ENCODE peak calls at places on chromosomes 7 and 10, in four cellular contexts. W is SK-N-SH, N is K562, Y is HepG2. I is an unnamed sample.

GRCh38 chr7:105126436-105126975 is 112.5 kb downstream of the KMT2E start:
- DNase-seq in N (no peak), Y (no peak), W (peak), I (no peak)

GRCh38 chr7:127504715-127505114 is 80.7 kb downstream of the GCC1 start:
- DNase-seq in Y (peak), N (peak), W (peak), I (no peak)

GRCh38 chr7:113831509-113831908 is 87.3 kb downstream of the PPP1R3A start:
- DNase-seq in W (no peak), Y (no peak), N (no peak), I (no peak)

GRCh38 chr10:82883588-82883987 is 1008.6 kb downstream of the NRG3 start:
- DNase-seq in Y (no peak), W (no peak), N (no peak), I (no peak)

GRCh38 chr7:132191418-132191817 is 384.9 kb downstream of the PLXNA4 start:
- DNase-seq in N (no peak), Y (no peak), W (no peak), I (no peak)

GRCh38 chr7:93119191-93119905 is 1.6 kb upstream of the SAMD9 start:
- DNase-seq in N (no peak), W (no peak), Y (no peak), I (no peak)

GRCh38 chr10:101745074-101745690 is 30.7 kb downstream of the FGF8 start:
- DNase-seq in W (no peak), N (no peak), Y (no peak), I (no peak)

GRCh38 chr7:39908141-39908540 is 41.9 kb upstream of the CDK13 start:
- DNase-seq in W (no peak), N (no peak), Y (no peak), I (no peak)

GRCh38 chr10:133129151-133129853 is 30.7 kb upstream of the KNDC1 start:
- DNase-seq in Y (no peak), N (no peak), W (peak), I (no peak)

GRCh38 chr7:90209776-90210175 is 1.8 kb upstream of the STEAP2 start:
- DNase-seq in W (no peak), N (no peak), Y (no peak), I (no peak)

GRCh38 chr10:46247808-46248569 is 38.8 kb upstream of the ANTXRL start:
- DNase-seq in N (peak), W (peak), Y (no peak), I (no peak)

GRCh38 chr7:143214789-143215679 is 6.8 kb upstream of the TAS2R40 start:
- DNase-seq in Y (peak), W (peak), N (peak), I (peak)

GRCh38 chr7:44973610-44974401 is 5.0 kb downstream of the MYO1G start:
- DNase-seq in N (peak), Y (peak), W (peak), I (no peak)

GRCh38 chr7:132117181-132117580 is 459.1 kb downstream of the PLXNA4 start:
- DNase-seq in Y (no peak), W (peak), N (peak), I (no peak)

GRCh38 chr10:70775679-70776454 is 9.3 kb downstream of the TBATA start:
- DNase-seq in N (no peak), Y (no peak), W (peak), I (no peak)

GRCh38 chr10:89389254-89389653 is 3.2 kb upstream of the IFIT1 start:
- DNase-seq in W (peak), Y (peak), N (no peak), I (no peak)

GRCh38 chr7:85186521-85187241 is at the start of gene SEMA3D:
- DNase-seq in Y (peak), W (peak), N (no peak), I (no peak)

GRCh38 chr10:132282667-132283603 is 24.8 kb downstream of the STK32C start:
- DNase-seq in Y (no peak), W (peak), N (no peak), I (no peak)

GRCh38 chr7:137109966-137110930 is 233.3 kb downstream of the PTN start:
- DNase-seq in W (peak), N (no peak), Y (no peak), I (no peak)

GRCh38 chr10:99676895-99677294 is 17.6 kb downstream of the ENTPD7 start:
- DNase-seq in Y (no peak), W (no peak), N (no peak), I (no peak)

GRCh38 chr10:99673492-99673891 is 14.2 kb downstream of the ENTPD7 start:
- DNase-seq in Y (peak), N (no peak), W (no peak), I (no peak)

GRCh38 chr10:99674762-99675161 is 15.5 kb downstream of the ENTPD7 start:
- DNase-seq in W (no peak), Y (no peak), N (no peak), I (no peak)

GRCh38 chr10:99678921-99679320 is 19.6 kb downstream of the ENTPD7 start:
- DNase-seq in Y (no peak), W (no peak), N (no peak), I (no peak)

GRCh38 chr10:99676435-99676834 is 17.1 kb downstream of the ENTPD7 start:
- DNase-seq in W (no peak), N (no peak), Y (no peak), I (no peak)
- TF ChIP-seq NFIC in W (peak), N (no peak), Y (no peak), I (no peak)

GRCh38 chr7:101109368-101109767 is 17.5 kb upstream of the SERPINE1 start:
- DNase-seq in N (no peak), W (no peak), Y (no peak), I (no peak)

GRCh38 chr7:101111261-101111660 is 15.6 kb upstream of the SERPINE1 start:
- DNase-seq in W (no peak), Y (no peak), N (no peak), I (no peak)

GRCh38 chr7:101108330-101108857 is 18.5 kb upstream of the SERPINE1 start:
- DNase-seq in Y (peak), N (no peak), W (no peak), I (peak)

GRCh38 chr7:101106387-101106786 is 20.5 kb upstream of the SERPINE1 start:
- DNase-seq in N (no peak), Y (no peak), W (no peak), I (no peak)

GRCh38 chr7:101108961-101109360 is 17.9 kb upstream of the SERPINE1 start:
- DNase-seq in W (peak), N (no peak), Y (no peak), I (no peak)
- TF ChIP-seq NFIC in W (no peak), N (no peak), Y (no peak), I (no peak)

DNA sequence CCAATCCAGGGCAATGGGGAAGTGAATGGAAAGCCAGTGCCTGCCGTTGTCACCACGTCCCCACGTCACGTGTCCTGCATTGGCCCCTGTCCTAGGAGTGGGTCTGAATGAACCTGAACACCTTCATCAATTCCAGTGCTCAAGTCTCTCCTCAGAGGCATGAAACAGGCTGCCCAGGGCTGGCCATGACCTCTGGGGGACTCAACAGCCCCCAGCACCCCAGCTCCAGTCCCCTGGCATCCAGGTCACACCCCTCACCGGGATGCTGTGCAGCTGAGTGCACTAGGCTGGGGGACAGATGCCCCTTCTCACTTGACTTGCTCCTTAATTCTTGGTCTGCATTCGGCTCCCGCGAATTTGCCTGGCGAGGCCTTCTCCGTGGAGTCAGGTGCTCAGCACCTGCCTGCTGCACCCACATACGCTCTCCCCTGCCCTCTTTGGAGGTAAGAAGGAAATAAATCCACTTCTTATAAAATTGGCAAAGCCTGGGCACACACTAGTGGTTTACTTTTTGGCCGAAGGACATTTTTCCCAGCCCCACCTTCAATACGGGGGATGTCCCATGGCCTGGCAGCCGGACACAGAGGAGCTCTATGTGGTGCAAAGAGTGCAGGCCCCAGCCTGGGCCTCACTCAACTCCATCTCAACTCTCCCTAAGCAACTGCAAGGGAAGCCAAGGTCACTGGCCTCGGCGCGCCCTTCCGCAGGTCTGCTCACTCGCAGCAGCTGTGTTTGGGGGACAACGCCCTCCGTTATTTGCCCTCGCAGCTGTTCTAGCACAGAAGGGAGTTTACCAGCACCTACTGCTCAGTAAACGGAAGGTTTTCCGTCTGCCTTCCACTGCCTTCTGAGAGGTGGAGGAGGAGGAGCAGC is 77.6 kb upstream of the SHH start:
- DNase-seq in W (no peak), Y (no peak), N (no peak), I (no peak)
- TF ChIP-seq NFIC in W (no peak), Y (no peak), N (no peak), I (no peak)

DNA sequence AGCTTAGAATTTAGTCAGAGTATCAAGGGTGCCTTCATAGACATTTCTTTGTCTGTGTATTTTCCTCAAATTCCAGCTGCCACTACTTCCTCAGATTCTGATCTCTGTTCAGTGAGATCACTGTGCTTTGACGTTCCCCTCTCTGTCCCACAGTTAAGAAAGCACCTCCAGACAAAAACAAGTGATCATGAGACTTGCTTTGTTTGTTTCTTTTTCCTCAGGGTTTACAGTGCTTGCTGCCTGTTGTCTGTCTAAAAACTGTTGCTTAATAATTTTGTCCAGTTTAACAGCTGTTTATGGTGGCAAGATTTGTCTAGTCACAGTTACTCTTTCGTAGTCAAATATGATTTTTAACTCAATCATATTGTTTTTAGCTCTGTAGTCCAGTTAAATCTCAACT is 29.1 kb downstream of the TRUB1 start:
- DNase-seq in N (no peak), W (no peak), Y (peak), I (no peak)
- TF ChIP-seq NFIC in N (no peak), W (no peak), Y (no peak), I (no peak)

GRCh38 chr10:98028168-98028770 is 2.2 kb downstream of the CRTAC1 start:
- DNase-seq in N (peak), W (peak), Y (peak), I (no peak)

GRCh38 chr10:98029149-98030092 is 1.0 kb downstream of the CRTAC1 start:
- DNase-seq in Y (no peak), W (peak), N (no peak), I (no peak)

GRCh38 chr10:98030991-98031431 is 590 bp upstream of the CRTAC1 start:
- DNase-seq in Y (no peak), N (no peak), W (peak), I (no peak)

GRCh38 chr10:98031440-98031839 is 1.0 kb upstream of the CRTAC1 start:
- DNase-seq in Y (no peak), W (no peak), N (no peak), I (no peak)

DNA sequence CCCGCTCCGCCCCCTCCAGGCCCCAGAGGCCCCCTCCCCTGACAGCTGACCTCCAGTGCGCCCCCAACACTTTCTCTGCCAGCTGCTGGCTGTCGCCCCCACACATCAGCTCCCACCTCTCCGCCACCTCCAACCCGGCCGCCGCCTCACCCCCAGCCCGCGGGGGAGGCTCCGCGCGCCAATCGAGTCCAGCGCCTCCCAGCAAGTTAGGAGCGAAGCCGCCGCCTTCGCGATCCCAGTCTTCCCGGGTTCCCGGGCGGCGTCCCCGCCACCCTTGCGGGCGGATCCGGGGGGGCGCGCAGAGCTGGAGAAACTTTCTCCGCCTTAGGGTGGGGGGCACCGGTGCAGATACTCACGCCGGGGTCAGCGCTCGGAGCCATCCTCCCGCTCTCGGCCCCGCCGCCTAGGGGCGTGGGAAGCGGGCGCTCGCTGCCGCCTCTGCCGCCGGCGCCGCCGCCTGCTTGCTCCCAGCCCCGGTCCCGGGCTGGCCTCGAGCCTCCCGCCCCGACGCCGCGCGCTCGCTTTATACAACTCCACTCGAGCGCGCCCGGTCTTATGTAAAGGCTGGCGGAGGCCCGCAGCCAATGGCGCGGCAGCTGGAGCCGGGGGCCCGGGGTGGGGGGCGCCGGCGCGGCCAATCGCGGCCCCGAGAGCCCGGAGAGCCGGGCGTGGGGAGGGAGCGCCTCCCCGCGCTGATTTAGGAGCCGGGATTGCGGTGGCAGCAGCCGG is at the start of gene CRTAC1:
- DNase-seq in W (peak), Y (no peak), N (no peak), I (no peak)
- TF ChIP-seq NFIC in W (no peak), Y (no peak), N (no peak), I (no peak)

GRCh38 chr10:27799046-27799445 is 53.4 kb upstream of the MKX start:
- DNase-seq in Y (no peak), N (no peak), W (no peak), I (no peak)

GRCh38 chr10:27805215-27805614 is 59.6 kb upstream of the MKX start:
- DNase-seq in Y (no peak), W (no peak), N (no peak), I (no peak)

GRCh38 chr10:27801171-27801785 is 55.7 kb upstream of the MKX start:
- DNase-seq in N (no peak), W (no peak), Y (no peak), I (no peak)

DNA sequence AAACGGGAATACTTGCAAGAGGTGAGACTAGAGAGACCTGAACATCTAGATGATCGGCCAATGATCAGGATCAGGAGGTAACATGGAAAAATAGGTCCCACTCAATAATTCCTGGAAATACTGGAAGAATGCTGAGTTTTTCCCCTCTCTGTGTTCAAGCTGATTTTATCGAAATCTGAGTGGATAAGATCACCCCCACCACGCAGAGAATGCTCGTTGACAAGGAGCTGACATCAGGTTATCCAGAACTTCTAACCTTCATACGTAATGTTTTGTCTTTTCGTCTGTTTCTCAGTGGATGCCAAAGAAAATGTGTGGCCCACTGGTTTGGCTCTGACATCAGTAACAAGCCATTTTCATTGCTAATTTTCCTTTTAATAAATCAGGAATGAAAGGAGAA is 58.5 kb upstream of the MKX start:
- DNase-seq in Y (no peak), N (no peak), W (no peak), I (no peak)
- TF ChIP-seq NFIC in Y (no peak), N (no peak), W (no peak), I (no peak)

DNA sequence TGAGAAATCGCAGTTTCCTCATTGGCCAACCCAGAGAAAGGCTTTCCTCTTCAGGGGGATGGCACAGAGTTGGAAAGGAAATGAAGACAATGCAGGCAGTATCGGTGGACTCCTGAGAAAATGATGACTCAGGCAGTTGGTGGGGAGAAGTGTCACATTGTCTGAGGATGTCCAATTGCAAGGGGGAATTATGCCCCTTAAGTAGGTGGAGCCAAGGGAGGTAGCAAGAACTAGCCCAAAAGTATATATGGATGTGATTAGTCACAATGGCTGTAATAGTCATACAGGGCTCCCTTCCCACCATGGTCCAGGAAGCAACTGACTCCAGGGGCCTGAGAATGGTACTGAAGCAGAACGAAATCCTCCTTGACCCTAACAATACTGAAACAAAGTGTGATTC is 58.3 kb upstream of the EGFR start:
- DNase-seq in W (no peak), N (no peak), Y (no peak), I (no peak)
- TF ChIP-seq NFIC in W (no peak), N (no peak), Y (no peak), I (no peak)

DNA sequence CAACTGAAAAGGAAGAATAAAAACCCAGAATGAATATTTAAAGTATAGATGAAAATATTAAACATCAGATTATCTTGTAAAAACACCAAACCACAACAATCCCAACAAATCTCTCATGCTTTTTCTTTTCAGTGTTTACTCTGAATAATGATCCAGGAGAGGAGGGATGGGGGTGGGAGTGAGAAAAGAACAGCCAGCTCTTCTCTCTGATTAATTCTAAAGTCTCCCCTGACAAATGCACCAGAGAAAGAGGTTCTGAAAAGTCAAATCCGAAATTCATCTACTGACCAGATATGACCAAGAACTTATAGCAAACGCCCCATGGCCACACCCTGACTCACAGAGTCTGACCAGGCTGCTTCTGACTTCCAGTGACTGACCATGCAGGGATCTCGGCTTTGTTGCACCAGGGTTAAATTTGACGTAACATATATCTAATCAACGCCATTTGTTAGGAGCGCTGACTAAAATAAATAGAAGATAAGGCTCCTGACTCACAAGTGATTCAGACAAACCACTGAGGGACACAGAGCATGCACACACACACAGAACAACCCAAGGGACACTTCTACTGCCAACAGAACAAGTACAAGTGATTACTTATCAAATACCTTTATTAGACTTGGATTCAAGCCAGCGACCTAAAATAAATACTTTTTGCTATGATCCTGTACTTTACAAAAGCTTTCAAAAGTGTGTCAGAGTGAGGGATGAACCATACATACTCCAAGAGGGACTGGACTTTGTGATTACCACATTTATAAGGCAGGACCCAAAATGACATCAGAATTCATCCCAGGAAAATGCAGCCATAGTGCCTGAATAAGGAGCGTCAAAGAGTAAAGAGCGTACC is 9.3 kb upstream of the SPOCK2 start:
- DNase-seq in Y (peak), W (no peak), N (peak), I (no peak)
- TF ChIP-seq NFIC in Y (peak), W (peak), N (peak), I (no peak)

GRCh38 chr10:51301644-51302043 is 227.4 kb downstream of the PRKG1 start:
- DNase-seq in N (no peak), Y (no peak), W (no peak), I (no peak)
- TF ChIP-seq NFIC in N (no peak), Y (no peak), W (no peak), I (no peak)

GRCh38 chr7:5554287-5554785 is 130.7 kb upstream of the TNRC18 start:
- DNase-seq in Y (no peak), N (peak), W (no peak), I (no peak)

GRCh38 chr7:5553298-5553877 is 129.8 kb upstream of the TNRC18 start:
- DNase-seq in N (peak), W (peak), Y (no peak), I (no peak)

GRCh38 chr7:5552123-5552522 is 128.5 kb upstream of the TNRC18 start:
- DNase-seq in N (peak), Y (no peak), W (no peak), I (no peak)

GRCh38 chr7:5559586-5559985 is 136.0 kb upstream of the TNRC18 start:
- DNase-seq in N (peak), W (no peak), Y (no peak), I (no peak)

GRCh38 chr7:5557920-5558401 is 134.3 kb upstream of the TNRC18 start:
- DNase-seq in Y (peak), N (peak), W (peak), I (peak)
- TF ChIP-seq NFIC in Y (no peak), N (no peak), W (no peak), I (no peak)